ENCODE peak calls at places on chromosomes 13 and 19, in ten cellular contexts. E is sigmoid colon, W is kidney tubule cell, Q is fibroblast of mammary gland, K is fibroblast of lung, Z is HFF-Myc, N is DMS153, B is astrocyte of the hippocampus, O is HEK293T, F is H9. I is an unnamed sample.

GRCh38 chr13:99905224-99905623 is 66.3 kb downstream of the ZIC5 start:
- DNase-seq in E (no peak), W (no peak), Q (no peak), K (no peak), Z (no peak), N (no peak), B (no peak), O (no peak), F (no peak), I (no peak)

GRCh38 chr19:42176649-42176989 is 40.9 kb downstream of the DEDD2 start:
- DNase-seq in E (no peak), W (no peak), Q (no peak), K (no peak), Z (no peak), N (peak), B (no peak), O (peak), F (no peak), I (no peak)

GRCh38 chr13:113639661-113640262 is 18.2 kb downstream of the ATP4B start:
- DNase-seq in E (peak), W (no peak), Q (no peak), K (no peak), Z (no peak), N (no peak), B (no peak), O (no peak), F (no peak), I (no peak)

GRCh38 chr19:42402376-42403116 is 12.4 kb upstream of the CNFN start:
- DNase-seq in E (peak), W (no peak), Q (no peak), K (no peak), Z (no peak), N (no peak), B (peak), O (no peak), F (no peak), I (no peak)

GRCh38 chr13:30140973-30141372 is 166.4 kb downstream of the KATNAL1 start:
- DNase-seq in E (no peak), W (no peak), Q (no peak), K (no peak), Z (no peak), N (no peak), B (no peak), O (no peak), F (no peak), I (no peak)

GRCh38 chr19:19539738-19540703 is 2.0 kb downstream of the CILP2 start:
- DNase-seq in E (peak), W (peak), Q (peak), K (peak), Z (no peak), N (no peak), B (peak), O (peak), F (peak), I (no peak)

GRCh38 chr13:110653271-110653670 is 37.9 kb downstream of the NAXD start:
- DNase-seq in E (no peak), W (no peak), Q (no peak), K (no peak), Z (no peak), N (no peak), B (no peak), O (no peak), F (no peak), I (no peak)

GRCh38 chr19:14000691-14001365 is 5.3 kb downstream of the RFX1 start:
- DNase-seq in E (no peak), W (no peak), Q (no peak), K (no peak), Z (no peak), N (no peak), B (no peak), O (no peak), F (no peak), I (no peak)

GRCh38 chr19:21483589-21484170 is 21.7 kb upstream of the ZNF429 start:
- DNase-seq in E (peak), W (peak), Q (peak), K (peak), Z (peak), N (no peak), B (no peak), O (peak), F (peak), I (peak)

GRCh38 chr13:21309542-21310172 is 133.2 kb downstream of the MRPL57 start:
- DNase-seq in E (no peak), W (peak), Q (no peak), K (no peak), Z (no peak), N (no peak), B (no peak), O (no peak), F (no peak), I (no peak)

GRCh38 chr19:6161271-6161850 is 25.9 kb downstream of the ACSBG2 start:
- DNase-seq in E (no peak), W (peak), Q (peak), K (no peak), Z (no peak), N (no peak), B (no peak), O (peak), F (peak), I (no peak)

I was measured in LNCaP clone FGC.